ENCODE peak calls at places on chromosomes 1 and 21, in six cellular contexts. One of them, this sample, is unnamed.

GRCh38 chr1:231354330-231355020 is 16.4 kb downstream of the SPRTN start:
- DNase-seq in iris pigment epithelial cell: peak
- DNase-seq in spleen: no peak
- DNase-seq in C1 segment of cervical spinal cord: no peak
- DNase-seq in HEK293T: no peak
- DNase-seq in EL: no peak
- DNase-seq in this sample: no peak

GRCh38 chr1:147080013-147080661 is 92.1 kb downstream of the PRKAB2 start:
- DNase-seq in iris pigment epithelial cell: peak
- DNase-seq in spleen: no peak
- DNase-seq in C1 segment of cervical spinal cord: no peak
- DNase-seq in HEK293T: no peak
- DNase-seq in EL: no peak
- DNase-seq in this sample: peak

GRCh38 chr1:149888160-149888998 is 11.0 kb upstream of the BOLA1 start:
- DNase-seq in iris pigment epithelial cell: peak
- DNase-seq in spleen: peak
- DNase-seq in C1 segment of cervical spinal cord: peak
- DNase-seq in HEK293T: peak
- DNase-seq in EL: peak
- DNase-seq in this sample: peak

GRCh38 chr1:36322786-36323635 is 434 bp downstream of the EVA1B start:
- DNase-seq in iris pigment epithelial cell: peak
- DNase-seq in spleen: peak
- DNase-seq in C1 segment of cervical spinal cord: no peak
- DNase-seq in HEK293T: no peak
- DNase-seq in EL: peak
- DNase-seq in this sample: no peak

GRCh38 chr1:43890815-43891214 is 42.8 kb upstream of the ARTN start:
- DNase-seq in iris pigment epithelial cell: peak
- DNase-seq in spleen: no peak
- DNase-seq in C1 segment of cervical spinal cord: no peak
- DNase-seq in HEK293T: no peak
- DNase-seq in EL: no peak
- DNase-seq in this sample: no peak

GRCh38 chr1:93061895-93062792 is 16.9 kb upstream of the MTF2 start:
- DNase-seq in iris pigment epithelial cell: peak
- DNase-seq in spleen: no peak
- DNase-seq in C1 segment of cervical spinal cord: no peak
- DNase-seq in HEK293T: peak
- DNase-seq in EL: peak
- DNase-seq in this sample: peak

GRCh38 chr21:43676391-43676790 is 17.0 kb downstream of the RRP1B start:
- DNase-seq in iris pigment epithelial cell: no peak
- DNase-seq in spleen: no peak
- DNase-seq in C1 segment of cervical spinal cord: no peak
- DNase-seq in HEK293T: no peak
- DNase-seq in EL: no peak
- DNase-seq in this sample: no peak

GRCh38 chr1:230568008-230568407 is 74.3 kb upstream of the COG2 start:
- DNase-seq in iris pigment epithelial cell: peak
- DNase-seq in spleen: no peak
- DNase-seq in C1 segment of cervical spinal cord: no peak
- DNase-seq in HEK293T: peak
- DNase-seq in EL: peak
- DNase-seq in this sample: peak

GRCh38 chr1:26373281-26373680 is 731 bp upstream of the ZNF683 start:
- DNase-seq in iris pigment epithelial cell: no peak
- DNase-seq in spleen: no peak
- DNase-seq in C1 segment of cervical spinal cord: no peak
- DNase-seq in HEK293T: no peak
- DNase-seq in EL: no peak
- DNase-seq in this sample: no peak

GRCh38 chr1:214344897-214345296 is 63.9 kb downstream of the SMYD2 start:
- DNase-seq in iris pigment epithelial cell: no peak
- DNase-seq in spleen: no peak
- DNase-seq in C1 segment of cervical spinal cord: no peak
- DNase-seq in HEK293T: no peak
- DNase-seq in EL: no peak
- DNase-seq in this sample: no peak

GRCh38 chr1:31760422-31760900 is 3.7 kb downstream of the ADGRB2 start:
- DNase-seq in iris pigment epithelial cell: no peak
- DNase-seq in spleen: no peak
- DNase-seq in C1 segment of cervical spinal cord: no peak
- DNase-seq in HEK293T: no peak
- DNase-seq in EL: no peak
- DNase-seq in this sample: no peak

GRCh38 chr1:44696789-44697188 is 22.3 kb downstream of the ARMH1 start:
- DNase-seq in iris pigment epithelial cell: no peak
- DNase-seq in spleen: peak
- DNase-seq in C1 segment of cervical spinal cord: no peak
- DNase-seq in HEK293T: no peak
- DNase-seq in EL: no peak
- DNase-seq in this sample: no peak

GRCh38 chr1:30087465-30087864 is 635.9 kb downstream of the MATN1 start:
- DNase-seq in iris pigment epithelial cell: no peak
- DNase-seq in spleen: no peak
- DNase-seq in C1 segment of cervical spinal cord: no peak
- DNase-seq in HEK293T: no peak
- DNase-seq in EL: no peak
- DNase-seq in this sample: no peak

GRCh38 chr1:12161662-12162458 is 4.9 kb upstream of the TNFRSF1B start:
- DNase-seq in iris pigment epithelial cell: peak
- DNase-seq in spleen: peak
- DNase-seq in C1 segment of cervical spinal cord: peak
- DNase-seq in HEK293T: peak
- DNase-seq in EL: peak
- DNase-seq in this sample: no peak

GRCh38 chr1:246569248-246570238 is 3.3 kb downstream of the CNST start:
- DNase-seq in iris pigment epithelial cell: peak
- DNase-seq in spleen: no peak
- DNase-seq in C1 segment of cervical spinal cord: no peak
- DNase-seq in HEK293T: no peak
- DNase-seq in EL: peak
- DNase-seq in this sample: no peak

GRCh38 chr1:246784621-246785535 is 60.7 kb downstream of the SCCPDH start:
- DNase-seq in iris pigment epithelial cell: peak
- DNase-seq in spleen: no peak
- DNase-seq in C1 segment of cervical spinal cord: no peak
- DNase-seq in HEK293T: no peak
- DNase-seq in EL: peak
- DNase-seq in this sample: no peak

GRCh38 chr1:47701283-47701682 is 263.4 kb downstream of the FOXD2 start:
- DNase-seq in iris pigment epithelial cell: no peak
- DNase-seq in spleen: no peak
- DNase-seq in C1 segment of cervical spinal cord: no peak
- DNase-seq in HEK293T: no peak
- DNase-seq in EL: no peak
- DNase-seq in this sample: no peak

GRCh38 chr1:161915978-161916377 is 107.7 kb downstream of the OLFML2B start:
- DNase-seq in iris pigment epithelial cell: no peak
- DNase-seq in spleen: no peak
- DNase-seq in C1 segment of cervical spinal cord: no peak
- DNase-seq in HEK293T: no peak
- DNase-seq in EL: no peak
- DNase-seq in this sample: no peak

GRCh38 chr1:227924168-227924837 is 23.4 kb downstream of the WNT9A start:
- DNase-seq in iris pigment epithelial cell: no peak
- DNase-seq in spleen: no peak
- DNase-seq in C1 segment of cervical spinal cord: no peak
- DNase-seq in HEK293T: no peak
- DNase-seq in EL: no peak
- DNase-seq in this sample: no peak

GRCh38 chr1:109895720-109896504 is 14.7 kb upstream of the CSF1 start:
- DNase-seq in iris pigment epithelial cell: peak
- DNase-seq in spleen: peak
- DNase-seq in C1 segment of cervical spinal cord: no peak
- DNase-seq in HEK293T: no peak
- DNase-seq in EL: peak
- DNase-seq in this sample: no peak

GRCh38 chr1:145855426-145855948 is 3.4 kb downstream of the PIAS3 start:
- DNase-seq in iris pigment epithelial cell: no peak
- DNase-seq in spleen: no peak
- DNase-seq in C1 segment of cervical spinal cord: no peak
- DNase-seq in HEK293T: no peak
- DNase-seq in EL: no peak
- DNase-seq in this sample: no peak

GRCh38 chr1:155226188-155226909 is 17.9 kb downstream of the MTX1 start:
- DNase-seq in iris pigment epithelial cell: peak
- DNase-seq in spleen: peak
- DNase-seq in C1 segment of cervical spinal cord: peak
- DNase-seq in HEK293T: peak
- DNase-seq in EL: peak
- DNase-seq in this sample: peak

GRCh38 chr1:32094721-32095521 is 12.9 kb upstream of the KPNA6 start:
- DNase-seq in iris pigment epithelial cell: no peak
- DNase-seq in spleen: peak
- DNase-seq in C1 segment of cervical spinal cord: no peak
- DNase-seq in HEK293T: no peak
- DNase-seq in EL: no peak
- DNase-seq in this sample: no peak